ENCODE peak calls at places on chromosome 18, in seven cellular contexts. M is HT1080; V is lower lobe of right lung; I is activated CD4-positive, alpha-beta T cell treated with anti-CD3 and anti-CD28 coated beads for 36 hours; H is AG08396; C is fibroblast of lung; X is GM13977. T is an unnamed sample.

GRCh38 chr18:26089247-26090129 is 925 bp downstream of the SS18 start:
- DNase-seq in V (no peak), X (peak; percentile 9), C (peak; percentile 49), H (peak; percentile 10), M (peak; percentile 31), I (peak; percentile 21), T (peak; percentile 40)

GRCh38 chr18:59229191-59229590 is 9.2 kb downstream of the GRP start:
- DNase-seq in C (no peak), H (no peak), M (peak; percentile 30), I (no peak), X (no peak), V (no peak), T (peak; percentile 52)

GRCh38 chr18:77129150-77129551 is 3.4 kb downstream of the MBP start:
- DNase-seq in M (no peak), X (no peak), H (no peak), C (peak; percentile 66), V (no peak), I (no peak), T (peak; percentile 88)

GRCh38 chr18:36811430-36811829 is 17.4 kb downstream of the TPGS2 start:
- DNase-seq in M (no peak), I (no peak), H (peak; percentile 29), X (no peak), C (peak; percentile 54), V (no peak), T (no peak)

GRCh38 chr18:43193336-43193735 is 77.9 kb upstream of the RIT2 start:
- DNase-seq in X (no peak), V (no peak), C (no peak), I (no peak), H (no peak), M (no peak), T (no peak)

GRCh38 chr18:37259711-37260110 is 305.9 kb downstream of the CELF4 start:
- DNase-seq in H (no peak), M (no peak), C (no peak), V (no peak), X (no peak), I (no peak), T (no peak)

GRCh38 chr18:61635901-61636528 is 256.8 kb downstream of the RNF152 start:
- DNase-seq in I (peak; percentile 65), X (peak; percentile 45), C (peak; percentile 72), M (peak; percentile 34), H (peak; percentile 54), V (peak; percentile 49), T (peak; percentile 45)

GRCh38 chr18:13696961-13697360 is 29.4 kb downstream of the FAM210A start:
- DNase-seq in V (no peak), H (no peak), C (no peak), I (no peak), X (no peak), M (no peak), T (peak; percentile 43)

GRCh38 chr18:59900222-59901128 is 679 bp downstream of the PMAIP1 start:
- DNase-seq in H (peak; percentile 51), I (peak; percentile 83), X (peak; percentile 72), M (peak; percentile 82), C (peak; percentile 88), V (peak; percentile 55), T (peak; percentile 73)

GRCh38 chr18:62510744-62511143 is 12.1 kb upstream of the ZCCHC2 start:
- DNase-seq in V (no peak), X (no peak), C (no peak), I (no peak), H (no peak), M (no peak), T (no peak)

GRCh38 chr18:31533236-31533635 is 35.3 kb downstream of the DSG2 start:
- DNase-seq in C (no peak), M (no peak), V (no peak), X (no peak), I (no peak), H (no peak), T (no peak)

GRCh38 chr18:12497296-12497695 is 89.6 kb downstream of the PRELID3A start:
- DNase-seq in C (no peak), M (no peak), V (no peak), H (no peak), X (no peak), I (no peak), T (peak; percentile 7)

GRCh38 chr18:43079422-43079821 is 36.1 kb downstream of the RIT2 start:
- DNase-seq in H (no peak), C (no peak), X (no peak), I (no peak), V (no peak), M (no peak), T (no peak)

GRCh38 chr18:34809697-34810096 is 99.6 kb downstream of the DTNA start:
- DNase-seq in C (peak; percentile 63), I (peak; percentile 38), V (no peak), X (no peak), M (peak; percentile 34), H (peak; percentile 21), T (peak; percentile 35)

GRCh38 chr18:23784811-23785245 is 95.6 kb downstream of the LAMA3 start:
- DNase-seq in X (no peak), V (no peak), C (peak; percentile 67), I (no peak), H (peak; percentile 64), M (peak; percentile 89), T (peak; percentile 90)

GRCh38 chr18:5196253-5197031 is 615 bp downstream of the AKAIN1 start:
- DNase-seq in I (peak; percentile 5), H (no peak), V (no peak), C (no peak), M (no peak), X (no peak), T (no peak)

GRCh38 chr18:50734886-50735285 is 84.9 kb downstream of the MRO start:
- DNase-seq in H (no peak), M (no peak), I (no peak), V (no peak), C (no peak), X (no peak), T (no peak)

GRCh38 chr18:30954262-30954661 is 88.3 kb downstream of the DSC3 start:
- DNase-seq in C (no peak), I (no peak), X (no peak), H (no peak), V (no peak), M (no peak), T (no peak)

GRCh38 chr18:60019463-60019840 is 119.7 kb downstream of the PMAIP1 start:
- DNase-seq in X (no peak), H (peak; percentile 77), V (no peak), I (no peak), C (peak; percentile 74), M (peak; percentile 51), T (no peak)

GRCh38 chr18:63284173-63284765 is 35.3 kb downstream of the BCL2 start:
- DNase-seq in X (no peak), I (no peak), C (no peak), M (no peak), V (no peak), H (no peak), T (no peak)

GRCh38 chr18:28147674-28148171 is 29.2 kb downstream of the CDH2 start:
- DNase-seq in H (no peak), X (no peak), C (peak; percentile 69), M (peak; percentile 17), V (no peak), I (no peak), T (peak; percentile 39)

GRCh38 chr18:36302676-36303075 is 5.2 kb downstream of the FHOD3 start:
- DNase-seq in V (no peak), I (no peak), X (no peak), H (no peak), C (no peak), M (no peak), T (no peak)

T was measured in mammary epithelial cell.